ENCODE peak calls at places on chromosomes 12 and 14, in four cellular contexts. J is brain microvascular endothelial cell, I is Right ventricle myocardium superior, N is HFFc6. X is an unnamed sample.

GRCh38 chr12:1553987-1554982 is 40.1 kb downstream of the FBXL14 start:
- DNase-seq in N (no peak), I (no peak), J (no peak), X (no peak)

GRCh38 chr14:83416476-83416875 is 1882.8 kb upstream of the SEL1L start:
- DNase-seq in N (no peak), J (no peak), I (no peak), X (no peak)

GRCh38 chr14:65168840-65169239 is 66.5 kb upstream of the MAX start:
- DNase-seq in I (no peak), J (no peak), N (peak), X (peak)

GRCh38 chr12:46133751-46134150 is 135.1 kb downstream of the SLC38A1 start:
- DNase-seq in J (no peak), I (no peak), N (no peak), X (peak)

GRCh38 chr14:34122081-34122480 is 171.2 kb upstream of the EGLN3 start:
- DNase-seq in N (no peak), I (no peak), J (no peak), X (no peak)

GRCh38 chr14:92712654-92713051 is 35.8 kb downstream of the LGMN start:
- DNase-seq in J (no peak), I (no peak), N (no peak), X (no peak)

GRCh38 chr12:72272731-72273498 is 745 bp downstream of the TRHDE start:
- DNase-seq in I (peak), J (no peak), N (peak), X (peak)

GRCh38 chr14:65103150-65103760 is 938 bp upstream of the MAX start:
- DNase-seq in J (peak), N (peak), I (no peak), X (peak)

GRCh38 chr12:62640910-62641448 is 174.4 kb downstream of the MON2 start:
- DNase-seq in J (peak), I (no peak), N (peak), X (peak)

GRCh38 chr12:1890119-1890703 is 28.2 kb downstream of the CACNA2D4 start:
- DNase-seq in J (no peak), N (no peak), I (no peak), X (no peak)

GRCh38 chr14:58104808-58105207 is 47.2 kb downstream of the ARMH4 start:
- DNase-seq in J (peak), I (no peak), N (peak), X (peak)

GRCh38 chr14:99991306-99991705 is 73.9 kb upstream of the EVL start:
- DNase-seq in I (no peak), J (no peak), N (no peak), X (no peak)

GRCh38 chr12:95191060-95191696 is 26.1 kb downstream of the FGD6 start:
- DNase-seq in N (no peak), I (no peak), J (no peak), X (no peak)

GRCh38 chr12:4431436-4431835 is 14.2 kb downstream of the FGF6 start:
- DNase-seq in I (no peak), N (no peak), J (no peak), X (no peak)

GRCh38 chr14:98290596-98290995 is 981.4 kb downstream of the BCL11B start:
- DNase-seq in J (no peak), N (no peak), I (no peak), X (no peak)

X was measured in iris pigment epithelial cell.